ENCODE peak calls at places on chromosomes 7 and 10, in nine cellular contexts. H is neural progenitor cell; M is colonic mucosa; C is osteoblast; G is endodermal cell; O is SK-N-SH; F is adrenal gland; I is thoracic aorta; U is CD8-positive, alpha-beta memory T cell. S is an unnamed sample. For H3K9me3 and H3K4me1, the result is how much of the 10 kb centered on the place peaks cover.

GRCh38 chr10:124636271-124636993 is 107.7 kb downstream of the FAM53B start:
- DNase-seq in C (no peak), F (no peak), H (no peak), O (no peak), M (no peak), I (no peak), G (no peak), U (peak), S (no peak)

GRCh38 chr10:73589538-73590126 is 1.5 kb downstream of the USP54 start:
- DNase-seq in G (peak), F (no peak), I (no peak), H (no peak), O (no peak), M (no peak), C (no peak), U (no peak), S (no peak)

GRCh38 chr7:143043391-143043790 is 8.8 kb upstream of the OR6V1 start:
- DNase-seq in C (no peak), U (no peak), F (no peak), G (no peak), O (no peak), M (no peak), H (no peak), I (no peak), S (no peak)

GRCh38 chr10:123807444-123808035 is 84.1 kb downstream of the CPXM2 start:
- DNase-seq in G (no peak), F (no peak), U (no peak), C (no peak), I (no peak), H (no peak), M (peak), O (no peak), S (no peak)

GRCh38 chr10:34835908-34836558 is 20.9 kb upstream of the PARD3 start:
- DNase-seq in H (no peak), O (no peak), I (no peak), U (no peak), F (no peak), C (peak), M (no peak), G (no peak), S (no peak)

GRCh38 chr10:43128958-43129706 is 9.1 kb upstream of the CSGALNACT2 start:
- DNase-seq in H (no peak), M (peak), U (no peak), G (peak), O (peak), F (peak), C (peak), I (no peak), S (no peak)

GRCh38 chr7:140231779-140232491 is 55.2 kb upstream of the KDM7A start:
- DNase-seq in I (no peak), H (no peak), G (peak), M (peak), C (no peak), O (no peak), U (no peak), F (no peak), S (no peak)

GRCh38 chr10:119314486-119314885 is 107.1 kb downstream of the GRK5 start:
- DNase-seq in O (no peak), H (no peak), I (no peak), C (peak), G (no peak), F (peak), U (no peak), M (no peak), S (no peak)

GRCh38 chr7:121578669-121579068 is 182.6 kb upstream of the FAM3C start:
- DNase-seq in M (no peak), O (no peak), F (no peak), I (no peak), H (no peak), C (no peak), G (no peak), U (no peak), S (no peak)

GRCh38 chr10:14560794-14561765 is 213.6 kb downstream of the FAM107B start:
- DNase-seq in M (peak), C (no peak), I (no peak), U (peak), G (no peak), H (no peak), F (no peak), O (no peak), S (no peak)

GRCh38 chr10:102090772-102091171 is 25.6 kb downstream of the HPS6 start:
- DNase-seq in M (no peak), I (no peak), H (no peak), O (no peak), F (no peak), U (no peak), C (no peak), G (no peak), S (no peak)

GRCh38 chr7:151060113-151060415 is 675 bp downstream of the SLC4A2 start:
- DNase-seq in F (no peak), C (peak), G (peak), U (no peak), H (no peak), M (no peak), I (no peak), O (no peak), S (no peak)

GRCh38 chr7:43018446-43018845 is 86.3 kb downstream of the MRPL32 start:
- DNase-seq in H (no peak), G (no peak), U (no peak), M (no peak), O (no peak), F (no peak), C (no peak), I (no peak), S (no peak)

GRCh38 chr10:103765981-103766380 is 89.4 kb downstream of the SH3PXD2A start:
- DNase-seq in U (peak), C (no peak), F (peak), G (no peak), M (no peak), H (no peak), I (no peak), O (no peak), S (no peak)

GRCh38 chr10:17003151-17003550 is 126.5 kb downstream of the CUBN start:
- DNase-seq in C (peak), I (no peak), F (peak), G (peak), M (no peak), O (peak), H (no peak), U (peak), S (peak)

GRCh38 chr10:47365561-47365960 is 17.4 kb downstream of the RBP3 start:
- DNase-seq in O (no peak), M (no peak), G (no peak), H (no peak), C (peak), F (no peak), I (no peak), U (no peak), S (no peak)

GRCh38 chr7:20217193-20217948 is at the start of gene MACC1:
- DNase-seq in C (no peak), G (peak), O (no peak), H (peak), M (peak), I (no peak), F (peak), U (peak), S (peak)

GRCh38 chr10:84291389-84291788 is 37.0 kb upstream of the CCSER2 start:
- DNase-seq in M (no peak), C (peak), I (no peak), H (peak), G (peak), F (peak), O (no peak), U (no peak), S (no peak)

GRCh38 chr7:124764847-124765400 is 668 bp downstream of the GPR37 start:
- DNase-seq in O (peak), U (no peak), F (peak), G (peak), H (peak), I (no peak), M (peak), C (peak), S (peak)

GRCh38 chr7:139044813-139045794 is 9.3 kb upstream of the ZC3HAV1L start:
- DNase-seq in H (no peak), I (no peak), O (no peak), C (no peak), M (no peak), F (no peak), G (no peak), U (no peak), S (no peak)

GRCh38 chr10:95513941-95514392 is 47.2 kb downstream of the SORBS1 start:
- DNase-seq in M (no peak), U (no peak), C (no peak), F (peak), I (peak), G (no peak), H (no peak), O (no peak), S (no peak)

GRCh38 chr10:100996678-100997363 is 2.8 kb upstream of the LZTS2 start:
- DNase-seq in H (peak), O (peak), M (peak), U (peak), F (no peak), G (peak), I (no peak), C (peak), S (peak)

GRCh38 chr10:1412531-1413189 is 324.7 kb downstream of the ADARB2 start:
- DNase-seq in U (no peak), F (no peak), G (peak), I (no peak), M (no peak), H (no peak), C (peak), O (no peak), S (no peak)

GRCh38 chr7:3955026-3955425 is 654.0 kb downstream of the SDK1 start:
- DNase-seq in O (peak), G (no peak), I (no peak), U (no peak), F (no peak), M (no peak), C (no peak), H (no peak), S (no peak)

GRCh38 chr10:24453404-24453830 is 244.5 kb downstream of the KIAA1217 start:
- DNase-seq in H (no peak), C (no peak), O (peak), F (no peak), I (no peak), U (no peak), M (no peak), G (no peak), S (no peak)

GRCh38 chr7:150799741-150800575 is at the start of gene TMEM176B:
- DNase-seq in I (no peak), F (no peak), M (peak), U (no peak), G (peak), O (peak), H (peak), C (no peak), S (no peak)

GRCh38 chr10:100887761-100888296 is 24.9 kb upstream of the SLF2 start:
- DNase-seq in G (peak), I (no peak), O (no peak), C (no peak), U (no peak), H (no peak), M (no peak), F (no peak), S (no peak)

GRCh38 chr10:46999217-46999616 is 88.0 kb downstream of the PTPN20 start:
- DNase-seq in O (no peak), F (no peak), M (no peak), G (no peak), C (peak), I (no peak), H (no peak), U (no peak), S (no peak)

GRCh38 chr10:48254745-48255144 is 19.8 kb downstream of the FRMPD2 start:
- DNase-seq in F (no peak), G (no peak), O (no peak), C (no peak), M (no peak), H (no peak), U (no peak), I (no peak), S (no peak)

GRCh38 chr7:147510913-147511312 is 1079.7 kb upstream of the C7orf33 start:
- DNase-seq in H (no peak), F (no peak), G (no peak), I (no peak), U (no peak), C (no peak), O (no peak), M (no peak), S (no peak)

GRCh38 chr7:57182031-57182430 is 49.8 kb upstream of the ZNF479 start:
- DNase-seq in U (no peak), F (no peak), C (no peak), O (no peak), H (no peak), I (no peak), M (no peak), G (no peak), S (no peak)
- H3K9me3 ChIP-seq in U (under half), F (under half), C (under half), O (under half), H (under half), I (under half), M (under half), G (half or more), S (under half)

GRCh38 chr10:113095419-113095818 is 145.4 kb downstream of the TCF7L2 start:
- DNase-seq in M (no peak), F (no peak), O (no peak), G (no peak), I (no peak), U (no peak), C (no peak), H (no peak), S (no peak)

GRCh38 chr10:113099431-113100298 is 149.6 kb downstream of the TCF7L2 start:
- DNase-seq in G (peak), F (peak), H (peak), M (no peak), O (peak), U (no peak), I (no peak), C (no peak), S (no peak)

GRCh38 chr10:113094114-113094486 is 144.1 kb downstream of the TCF7L2 start:
- DNase-seq in G (no peak), H (no peak), O (no peak), U (no peak), F (no peak), I (no peak), C (peak), M (no peak), S (no peak)

GRCh38 chr10:113096111-113097045 is 146.3 kb downstream of the TCF7L2 start:
- DNase-seq in I (no peak), F (no peak), C (no peak), O (no peak), G (peak), U (no peak), H (no peak), M (no peak), S (no peak)

DNA sequence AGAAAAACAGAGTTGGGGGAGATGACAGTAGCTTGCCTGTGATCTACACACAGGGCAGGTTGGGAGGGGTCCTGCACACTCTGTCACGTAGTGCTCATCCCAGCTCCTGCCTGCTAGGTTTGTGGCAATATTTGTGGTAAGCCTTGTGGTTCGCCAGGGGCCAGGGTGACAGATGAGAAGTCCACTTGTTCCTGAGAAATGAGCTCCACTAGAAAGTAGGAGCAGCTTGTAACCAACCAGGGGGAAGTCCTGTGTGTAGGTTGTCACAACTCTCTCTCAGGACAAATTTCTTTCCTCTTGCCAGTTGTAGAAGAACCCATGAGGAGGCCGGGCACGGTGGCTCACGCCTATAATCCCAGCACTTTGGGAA is 147.0 kb downstream of the TCF7L2 start:
- DNase-seq in C (no peak), I (no peak), O (no peak), H (no peak), G (peak), U (no peak), M (no peak), F (no peak), S (no peak)
- H3K4me1 ChIP-seq in C (under half), I (under half), O (under half), H (under half), G (under half), U (under half), M (under half), F (under half), S (under half)

DNA sequence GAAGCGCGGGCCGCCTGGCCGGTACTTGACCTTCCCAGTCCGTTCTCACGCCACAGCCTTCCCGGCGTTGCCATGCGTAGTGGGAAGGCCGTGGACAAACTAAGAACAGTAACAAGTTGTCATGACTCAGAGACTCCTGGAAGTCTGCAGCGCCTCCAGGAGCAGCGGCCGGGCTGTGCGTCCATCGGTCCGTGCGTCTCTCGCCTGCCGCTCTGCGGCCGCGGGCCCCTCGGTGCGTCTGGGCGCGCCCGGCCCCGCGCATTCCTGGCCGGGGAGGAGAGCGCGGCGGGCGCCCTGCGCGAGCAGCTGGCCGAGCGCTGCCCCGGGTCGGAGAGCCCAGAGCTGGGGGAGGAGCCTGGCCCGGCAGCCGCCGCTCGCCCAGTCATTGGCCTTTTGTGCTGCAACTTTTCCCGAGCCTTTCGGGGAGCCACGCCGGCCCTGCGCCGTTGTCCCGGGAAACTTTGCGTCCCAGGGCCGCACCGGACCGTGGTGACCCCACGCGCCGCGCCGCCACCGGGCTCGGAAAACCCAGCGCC is 123.7 kb downstream of the TACC2 start:
- DNase-seq in I (peak), O (peak), U (no peak), G (peak), H (peak), C (peak), M (peak), F (peak), S (no peak)
- H3K27ac ChIP-seq in I (peak), O (peak), U (no peak), G (peak), H (no peak), C (peak), M (peak), F (peak), S (no peak)

GRCh38 chr10:127344346-127344745 is 148.0 kb upstream of the INSYN2A start:
- DNase-seq in F (no peak), I (no peak), U (no peak), C (no peak), H (no peak), M (no peak), O (no peak), G (no peak), S (no peak)

GRCh38 chr10:127337801-127338200 is 141.4 kb upstream of the INSYN2A start:
- DNase-seq in C (no peak), G (peak), O (no peak), H (peak), F (no peak), U (no peak), I (no peak), M (no peak), S (no peak)

GRCh38 chr10:127343831-127344230 is 147.4 kb upstream of the INSYN2A start:
- DNase-seq in F (no peak), O (no peak), G (no peak), I (no peak), H (no peak), M (no peak), U (no peak), C (no peak), S (no peak)

GRCh38 chr10:127332631-127333030 is 136.2 kb upstream of the INSYN2A start:
- DNase-seq in I (no peak), U (no peak), M (no peak), G (no peak), H (no peak), C (no peak), F (no peak), O (no peak), S (no peak)

GRCh38 chr10:127338391-127339108 is 142.2 kb upstream of the INSYN2A start:
- DNase-seq in H (no peak), F (no peak), O (no peak), U (no peak), G (no peak), C (no peak), M (no peak), I (no peak), S (no peak)
- H3K9me3 ChIP-seq in H (under half), F (under half), O (under half), U (under half), G (under half), C (under half), M (under half), I (under half), S (under half)